ENCODE peak calls at places on chromosomes 7 and 10, in six cellular contexts. O is SJCRH30; U is WERI-Rb-1; R is H1; C is left ventricle myocardium inferior; J is CD4-positive, alpha-beta memory T cell. L is an unnamed sample.

GRCh38 chr7:79912213-79912633 is 222.4 kb upstream of the GNAI1 start:
- DNase-seq in U (no peak), O (no peak), C (no peak), J (no peak), R (no peak), L (no peak)

GRCh38 chr7:98399462-98399861 is 1.4 kb downstream of the BAIAP2L1 start:
- DNase-seq in U (no peak), O (peak; percentile 41), J (no peak), R (no peak), C (no peak), L (no peak)

GRCh38 chr10:79148452-79149344 is 79.9 kb downstream of the ZMIZ1 start:
- DNase-seq in J (no peak), C (peak; percentile 88), R (no peak), O (no peak), U (peak; percentile 85), L (no peak)

GRCh38 chr7:76202666-76203030 is 952 bp downstream of the SRRM3 start:
- DNase-seq in J (no peak), R (no peak), U (peak; percentile 62), O (no peak), C (no peak), L (no peak)

GRCh38 chr7:157693071-157693520 is 356.3 kb downstream of the DNAJB6 start:
- DNase-seq in J (no peak), O (no peak), U (no peak), R (no peak), C (no peak), L (no peak)

GRCh38 chr7:45456747-45457146 is 117.4 kb upstream of the ADCY1 start:
- DNase-seq in U (no peak), C (no peak), J (no peak), O (no peak), R (no peak), L (no peak)

GRCh38 chr10:79176949-79177602 is 108.3 kb downstream of the ZMIZ1 start:
- DNase-seq in U (no peak), R (no peak), C (peak; percentile 50), J (no peak), O (no peak), L (no peak)

GRCh38 chr7:102140952-102141370 is 145.7 kb upstream of the SH2B2 start:
- DNase-seq in R (no peak), J (no peak), O (no peak), C (no peak), U (no peak), L (no peak)

GRCh38 chr7:93530701-93531100 is 43.8 kb downstream of the CALCR start:
- DNase-seq in C (no peak), J (no peak), O (peak; percentile 96), U (no peak), R (no peak), L (no peak)

GRCh38 chr10:43203491-43204393 is 63.1 kb downstream of the RASGEF1A start:
- DNase-seq in U (peak; percentile 6), C (no peak), O (no peak), R (peak; percentile 96), J (peak; percentile 13), L (no peak)

GRCh38 chr7:31948041-31948440 is 122.2 kb downstream of the PDE1C start:
- DNase-seq in O (no peak), J (no peak), U (no peak), C (no peak), R (no peak), L (no peak)

GRCh38 chr7:45421096-45421495 is 153.1 kb upstream of the ADCY1 start:
- DNase-seq in R (no peak), C (no peak), U (no peak), O (no peak), J (no peak), L (no peak)

GRCh38 chr10:8283986-8284385 is 229.5 kb downstream of the GATA3 start:
- DNase-seq in O (no peak), C (peak; percentile 32), J (no peak), R (no peak), U (no peak), L (no peak)

GRCh38 chr10:103145046-103145445 is 48.0 kb downstream of the NT5C2 start:
- DNase-seq in C (no peak), O (no peak), R (no peak), U (no peak), J (no peak), L (no peak)
- H3K27ac ChIP-seq in C (peak overlapping the region; percentile 83), O (peak overlapping the region; percentile 19), R (no peak overlapping the region), U (no peak overlapping the region), J (no peak overlapping the region), L (no peak overlapping the region)

DNA sequence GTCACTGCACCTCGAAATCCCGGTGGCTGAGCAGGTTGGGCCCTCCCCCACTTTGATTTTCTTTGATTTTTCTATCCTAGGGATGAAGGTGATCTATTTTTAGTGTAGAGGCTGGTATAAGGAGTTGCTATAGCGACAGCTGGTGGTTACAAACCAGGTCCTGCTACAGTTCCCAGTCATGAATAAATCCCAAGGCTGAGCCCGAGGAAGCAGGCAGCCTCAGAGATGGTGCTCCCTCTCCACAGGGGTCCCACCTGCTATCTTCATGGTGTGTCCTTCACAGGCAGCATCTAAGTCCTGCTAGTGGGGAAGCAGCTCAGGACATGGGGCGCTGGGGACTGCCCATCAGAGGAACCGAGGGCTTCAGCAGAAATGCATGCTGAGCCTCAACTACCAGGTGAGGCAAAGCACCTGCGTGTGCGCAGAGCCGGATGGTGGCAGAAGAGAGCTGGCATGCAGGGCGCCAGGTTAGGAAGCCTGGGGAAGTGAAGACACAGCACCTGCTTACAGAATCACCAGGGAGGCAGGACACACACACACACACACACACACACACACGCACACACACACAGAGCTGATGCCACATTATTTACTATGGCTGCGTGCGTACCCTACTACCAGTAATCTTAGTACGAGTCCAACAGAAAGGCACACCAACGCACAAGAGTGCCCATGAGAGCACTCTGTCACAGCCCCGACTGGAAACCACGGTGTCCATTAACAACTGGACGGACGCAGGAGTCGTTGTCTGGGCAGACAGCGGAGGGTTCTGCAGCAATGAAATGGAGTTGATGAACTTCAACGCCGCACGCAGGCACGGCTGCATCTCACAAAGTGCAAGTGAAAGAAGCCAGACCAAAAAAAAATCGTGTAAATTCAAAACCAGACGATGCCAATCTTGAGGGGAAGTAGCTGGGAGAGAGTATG is 150.8 kb downstream of the PRKAG2 start:
- DNase-seq in J (no peak), O (no peak), C (no peak), R (no peak), U (peak; percentile 52), L (no peak)
- H3K27ac ChIP-seq in J (no peak overlapping the region), O (no peak overlapping the region), C (peak overlapping the region; percentile 89), R (no peak overlapping the region), U (no peak overlapping the region), L (no peak overlapping the region)

GRCh38 chr10:90858489-90858968 is 690 bp upstream of the HTR7 start:
- DNase-seq in C (no peak), R (no peak), O (no peak), U (no peak), J (no peak), L (no peak)

GRCh38 chr10:90862908-90863514 is 5.2 kb upstream of the HTR7 start:
- DNase-seq in R (no peak), C (no peak), U (no peak), O (peak; percentile 16), J (peak; percentile 26), L (no peak)

GRCh38 chr10:90857635-90858488 is at the start of gene HTR7:
- DNase-seq in J (peak; percentile 73), O (peak; percentile 43), C (peak; percentile 65), R (peak; percentile 88), U (peak; percentile 72), L (peak; percentile 35)

GRCh38 chr10:90859321-90859751 is 1.5 kb upstream of the HTR7 start:
- DNase-seq in C (no peak), J (no peak), R (no peak), O (no peak), U (no peak), L (no peak)

GRCh38 chr10:90860790-90861189 is 3.0 kb upstream of the HTR7 start:
- DNase-seq in U (no peak), C (no peak), J (no peak), R (no peak), O (no peak), L (no peak)
- H3K27ac ChIP-seq in U (no peak overlapping the region), C (no peak overlapping the region), J (no peak overlapping the region), R (no peak overlapping the region), O (no peak overlapping the region), L (no peak overlapping the region)

GRCh38 chr10:124667425-124668130 is 76.6 kb downstream of the FAM53B start:
- DNase-seq in U (no peak), J (no peak), C (no peak), R (no peak), O (no peak), L (no peak)

GRCh38 chr10:124665980-124666379 is 78.2 kb downstream of the FAM53B start:
- DNase-seq in O (no peak), U (no peak), J (no peak), C (no peak), R (no peak), L (no peak)

GRCh38 chr10:124665558-124665957 is 78.6 kb downstream of the FAM53B start:
- DNase-seq in C (no peak), R (no peak), J (no peak), U (no peak), O (no peak), L (no peak)

GRCh38 chr10:124665091-124665490 is 79.1 kb downstream of the FAM53B start:
- DNase-seq in R (no peak), U (no peak), C (no peak), O (no peak), J (no peak), L (no peak)

DNA sequence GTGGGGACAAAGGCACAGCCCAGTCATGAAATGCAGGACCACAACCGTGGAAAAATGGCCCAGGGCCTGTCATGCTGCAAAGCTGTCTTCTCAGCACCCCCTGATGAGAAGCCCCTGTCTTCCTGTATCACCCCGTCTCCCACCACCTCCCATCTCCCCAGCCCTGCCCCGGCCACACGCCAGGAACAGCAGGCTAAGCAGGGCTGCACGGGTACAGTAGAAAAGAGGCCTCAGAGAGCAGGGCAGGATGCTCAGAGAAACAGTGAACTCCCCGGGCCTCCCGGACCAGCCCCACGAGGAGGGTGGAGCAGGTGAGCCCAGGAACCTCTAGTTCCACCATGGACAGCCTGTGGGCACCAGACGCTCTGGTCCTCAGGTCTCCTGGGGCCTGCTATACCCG is 77.7 kb downstream of the FAM53B start:
- DNase-seq in O (no peak), R (no peak), C (no peak), U (no peak), J (no peak), L (no peak)
- H3K27ac ChIP-seq in O (no peak overlapping the region), R (no peak overlapping the region), C (peak overlapping the region; percentile 36), U (no peak overlapping the region), J (peak overlapping the region; percentile 18), L (no peak overlapping the region)

GRCh38 chr7:7970620-7971307 is 2.2 kb downstream of the GLCCI1 start:
- DNase-seq in C (no peak), O (peak; percentile 44), J (peak; percentile 21), R (no peak), U (peak; percentile 41), L (no peak)
- H3K27ac ChIP-seq in C (no peak overlapping the region), O (no peak overlapping the region), J (peak overlapping the region; percentile 79), R (no peak overlapping the region), U (peak overlapping the region; percentile 47), L (peak overlapping the region; percentile 61)

L was measured in CD4-positive, alpha-beta T cell.